ENCODE peak calls at places on chromosome 7, in seven cellular contexts. One of them, this sample, is unnamed.

GRCh38 chr7:100430450-100431285 is 1.0 kb downstream of the MEPCE start:
- DNase-seq in epithelial cell of esophagus: no peak
- DNase-seq in H7: peak; percentile 66
- DNase-seq in bronchial epithelial cell: no peak
- DNase-seq in esophagus squamous epithelium: no peak
- DNase-seq in astrocyte of the spinal cord: no peak
- DNase-seq in transverse colon: peak; percentile 29
- DNase-seq in this sample: no peak

GRCh38 chr7:39338716-39339115 is 227.5 kb upstream of the YAE1 start:
- DNase-seq in H7: no peak
- DNase-seq in epithelial cell of esophagus: no peak
- DNase-seq in transverse colon: no peak
- DNase-seq in astrocyte of the spinal cord: no peak
- DNase-seq in bronchial epithelial cell: no peak
- DNase-seq in esophagus squamous epithelium: no peak
- DNase-seq in this sample: no peak

GRCh38 chr7:103540986-103541385 is 95.0 kb upstream of the SLC26A5 start:
- DNase-seq in epithelial cell of esophagus: no peak
- DNase-seq in esophagus squamous epithelium: no peak
- DNase-seq in H7: no peak
- DNase-seq in bronchial epithelial cell: no peak
- DNase-seq in transverse colon: no peak
- DNase-seq in astrocyte of the spinal cord: peak; percentile 5
- DNase-seq in this sample: peak; percentile 71

GRCh38 chr7:144452064-144452463 is 48.6 kb upstream of the NOBOX start:
- DNase-seq in bronchial epithelial cell: no peak
- DNase-seq in astrocyte of the spinal cord: no peak
- DNase-seq in epithelial cell of esophagus: peak; percentile 18
- DNase-seq in esophagus squamous epithelium: no peak
- DNase-seq in H7: no peak
- DNase-seq in transverse colon: no peak
- DNase-seq in this sample: no peak

GRCh38 chr7:45912972-45913371 is 8.1 kb downstream of the IGFBP3 start:
- DNase-seq in esophagus squamous epithelium: no peak
- DNase-seq in bronchial epithelial cell: no peak
- DNase-seq in H7: no peak
- DNase-seq in transverse colon: no peak
- DNase-seq in astrocyte of the spinal cord: no peak
- DNase-seq in epithelial cell of esophagus: no peak
- DNase-seq in this sample: no peak

GRCh38 chr7:157302314-157302711 is 34.5 kb upstream of the DNAJB6 start:
- DNase-seq in bronchial epithelial cell: peak; percentile 83
- DNase-seq in esophagus squamous epithelium: peak; percentile 58
- DNase-seq in transverse colon: peak; percentile 67
- DNase-seq in H7: peak; percentile 39
- DNase-seq in astrocyte of the spinal cord: peak; percentile 24
- DNase-seq in epithelial cell of esophagus: peak; percentile 82
- DNase-seq in this sample: peak; percentile 34

GRCh38 chr7:19707240-19707639 is 1.6 kb downstream of the POLR1F start:
- DNase-seq in H7: no peak
- DNase-seq in epithelial cell of esophagus: peak; percentile 14
- DNase-seq in transverse colon: no peak
- DNase-seq in esophagus squamous epithelium: no peak
- DNase-seq in astrocyte of the spinal cord: peak; percentile 27
- DNase-seq in bronchial epithelial cell: no peak
- DNase-seq in this sample: no peak

GRCh38 chr7:149238051-149238450 is 1.4 kb upstream of the ZNF212 start:
- DNase-seq in transverse colon: no peak
- DNase-seq in astrocyte of the spinal cord: no peak
- DNase-seq in bronchial epithelial cell: peak; percentile 91
- DNase-seq in epithelial cell of esophagus: peak; percentile 84
- DNase-seq in H7: no peak
- DNase-seq in esophagus squamous epithelium: no peak
- DNase-seq in this sample: no peak

GRCh38 chr7:142568430-142569097 is 180.7 kb upstream of the PRSS1 start:
- DNase-seq in bronchial epithelial cell: peak; percentile 84
- DNase-seq in transverse colon: no peak
- DNase-seq in H7: no peak
- DNase-seq in epithelial cell of esophagus: peak; percentile 70
- DNase-seq in astrocyte of the spinal cord: peak; percentile 90
- DNase-seq in esophagus squamous epithelium: no peak
- DNase-seq in this sample: no peak

GRCh38 chr7:66950763-66951162 is 29.7 kb downstream of the TMEM248 start:
- DNase-seq in transverse colon: no peak
- DNase-seq in epithelial cell of esophagus: peak; percentile 15
- DNase-seq in astrocyte of the spinal cord: peak; percentile 17
- DNase-seq in esophagus squamous epithelium: no peak
- DNase-seq in bronchial epithelial cell: no peak
- DNase-seq in H7: no peak
- DNase-seq in this sample: no peak

GRCh38 chr7:108249458-108249857 is 119.3 kb upstream of the LAMB4 start:
- DNase-seq in epithelial cell of esophagus: no peak
- DNase-seq in transverse colon: no peak
- DNase-seq in H7: no peak
- DNase-seq in esophagus squamous epithelium: no peak
- DNase-seq in astrocyte of the spinal cord: no peak
- DNase-seq in bronchial epithelial cell: no peak
- DNase-seq in this sample: no peak

GRCh38 chr7:104946338-104946737 is 67.7 kb upstream of the KMT2E start:
- DNase-seq in astrocyte of the spinal cord: no peak
- DNase-seq in transverse colon: no peak
- DNase-seq in H7: no peak
- DNase-seq in bronchial epithelial cell: peak; percentile 80
- DNase-seq in esophagus squamous epithelium: no peak
- DNase-seq in epithelial cell of esophagus: peak; percentile 49
- DNase-seq in this sample: no peak

GRCh38 chr7:116863168-116863670 is 832 bp downstream of the CAPZA2 start:
- DNase-seq in bronchial epithelial cell: no peak
- DNase-seq in transverse colon: peak; percentile 23
- DNase-seq in esophagus squamous epithelium: no peak
- DNase-seq in epithelial cell of esophagus: peak; percentile 11
- DNase-seq in H7: peak; percentile 62
- DNase-seq in astrocyte of the spinal cord: peak; percentile 46
- DNase-seq in this sample: peak; percentile 31

GRCh38 chr7:43431020-43431595 is 151.8 kb upstream of the STK17A start:
- DNase-seq in H7: no peak
- DNase-seq in astrocyte of the spinal cord: peak; percentile 15
- DNase-seq in epithelial cell of esophagus: no peak
- DNase-seq in bronchial epithelial cell: no peak
- DNase-seq in transverse colon: no peak
- DNase-seq in esophagus squamous epithelium: no peak
- DNase-seq in this sample: no peak

GRCh38 chr7:71633571-71634008 is 501.6 kb downstream of the GALNT17 start:
- DNase-seq in bronchial epithelial cell: peak; percentile 70
- DNase-seq in astrocyte of the spinal cord: peak; percentile 93
- DNase-seq in esophagus squamous epithelium: no peak
- DNase-seq in H7: peak; percentile 47
- DNase-seq in transverse colon: no peak
- DNase-seq in epithelial cell of esophagus: peak; percentile 46
- DNase-seq in this sample: no peak

GRCh38 chr7:158315881-158316280 is 271.7 kb downstream of the PTPRN2 start:
- DNase-seq in epithelial cell of esophagus: no peak
- DNase-seq in bronchial epithelial cell: no peak
- DNase-seq in esophagus squamous epithelium: no peak
- DNase-seq in transverse colon: no peak
- DNase-seq in astrocyte of the spinal cord: no peak
- DNase-seq in H7: peak; percentile 39
- DNase-seq in this sample: no peak

GRCh38 chr7:158316466-158317031 is 271.1 kb downstream of the PTPRN2 start:
- DNase-seq in bronchial epithelial cell: no peak
- DNase-seq in H7: peak; percentile 77
- DNase-seq in astrocyte of the spinal cord: no peak
- DNase-seq in esophagus squamous epithelium: no peak
- DNase-seq in epithelial cell of esophagus: no peak
- DNase-seq in transverse colon: no peak
- DNase-seq in this sample: no peak

GRCh38 chr7:158315326-158315725 is 272.3 kb downstream of the PTPRN2 start:
- DNase-seq in epithelial cell of esophagus: no peak
- DNase-seq in transverse colon: no peak
- DNase-seq in bronchial epithelial cell: no peak
- DNase-seq in H7: no peak
- DNase-seq in astrocyte of the spinal cord: no peak
- DNase-seq in esophagus squamous epithelium: no peak
- DNase-seq in this sample: no peak

GRCh38 chr7:158318511-158318913 is 269.1 kb downstream of the PTPRN2 start:
- DNase-seq in H7: peak; percentile 91
- DNase-seq in astrocyte of the spinal cord: no peak
- DNase-seq in transverse colon: no peak
- DNase-seq in esophagus squamous epithelium: no peak
- DNase-seq in epithelial cell of esophagus: no peak
- DNase-seq in bronchial epithelial cell: no peak
- DNase-seq in this sample: no peak

DNA sequence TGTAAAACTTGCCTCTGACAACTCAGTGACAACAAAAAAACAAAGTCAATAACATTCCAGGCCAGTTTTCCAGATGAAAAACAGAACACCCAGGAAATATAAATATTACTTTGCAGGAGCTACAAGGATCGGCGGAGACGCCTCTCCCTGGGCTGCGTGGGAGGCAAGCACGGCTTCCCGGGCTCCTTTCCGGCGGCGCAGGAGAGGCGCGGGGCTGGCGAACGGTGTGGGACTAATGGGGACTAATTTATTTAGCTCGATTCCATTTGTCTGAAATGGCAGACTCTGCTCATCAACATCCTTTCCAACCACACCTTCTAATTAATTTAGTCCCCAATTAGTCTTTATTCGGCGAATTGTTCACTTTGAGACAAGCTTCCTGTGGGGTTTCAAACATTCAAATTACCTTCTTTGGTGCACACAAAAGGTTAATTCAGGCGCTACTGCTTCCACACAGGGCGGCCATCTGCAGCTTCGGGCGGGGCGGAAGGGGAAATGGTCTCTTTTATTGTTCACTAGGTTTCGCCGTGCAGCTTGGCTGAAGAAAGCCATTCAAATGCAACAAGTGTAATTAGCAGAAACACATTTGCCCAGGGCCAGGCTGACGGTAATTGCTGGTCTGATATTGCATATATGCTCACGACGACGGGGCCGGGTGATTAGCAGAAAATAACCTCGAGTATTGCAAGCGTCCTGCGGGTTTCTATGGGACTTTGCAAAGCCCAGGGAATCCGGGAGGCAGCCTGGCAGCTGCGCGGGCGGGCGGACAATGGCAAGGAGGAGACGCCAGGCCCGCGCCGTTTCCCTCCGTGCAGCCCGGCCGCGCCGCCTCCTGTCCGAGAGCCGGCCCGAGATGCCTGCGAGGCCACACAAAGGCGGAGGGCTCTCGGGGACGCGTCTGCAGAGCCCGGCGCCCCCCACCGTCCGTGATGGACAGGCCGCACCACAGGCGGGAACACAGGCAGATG is 270.1 kb downstream of the PTPRN2 start:
- DNase-seq in epithelial cell of esophagus: no peak
- DNase-seq in esophagus squamous epithelium: no peak
- DNase-seq in H7: peak; percentile 94
- DNase-seq in transverse colon: no peak
- DNase-seq in astrocyte of the spinal cord: no peak
- DNase-seq in bronchial epithelial cell: no peak
- DNase-seq in this sample: no peak
- H3K4me3 ChIP-seq in epithelial cell of esophagus: no peak overlapping the region
- H3K4me3 ChIP-seq in esophagus squamous epithelium: no peak overlapping the region
- H3K4me3 ChIP-seq in H7: peak overlapping the region; percentile 3
- H3K4me3 ChIP-seq in transverse colon: no peak overlapping the region
- H3K4me3 ChIP-seq in astrocyte of the spinal cord: no peak overlapping the region
- H3K4me3 ChIP-seq in bronchial epithelial cell: no peak overlapping the region
- H3K4me3 ChIP-seq in this sample: no peak overlapping the region

GRCh38 chr7:126450269-126450671 is 802.5 kb downstream of the GRM8 start:
- DNase-seq in H7: no peak
- DNase-seq in bronchial epithelial cell: no peak
- DNase-seq in transverse colon: no peak
- DNase-seq in astrocyte of the spinal cord: no peak
- DNase-seq in epithelial cell of esophagus: no peak
- DNase-seq in esophagus squamous epithelium: no peak
- DNase-seq in this sample: no peak
- H3K4me3 ChIP-seq in H7: no peak overlapping the region
- H3K4me3 ChIP-seq in bronchial epithelial cell: no peak overlapping the region
- H3K4me3 ChIP-seq in transverse colon: no peak overlapping the region
- H3K4me3 ChIP-seq in astrocyte of the spinal cord: no peak overlapping the region
- H3K4me3 ChIP-seq in epithelial cell of esophagus: no peak overlapping the region
- H3K4me3 ChIP-seq in esophagus squamous epithelium: no peak overlapping the region
- H3K4me3 ChIP-seq in this sample: no peak overlapping the region

DNA sequence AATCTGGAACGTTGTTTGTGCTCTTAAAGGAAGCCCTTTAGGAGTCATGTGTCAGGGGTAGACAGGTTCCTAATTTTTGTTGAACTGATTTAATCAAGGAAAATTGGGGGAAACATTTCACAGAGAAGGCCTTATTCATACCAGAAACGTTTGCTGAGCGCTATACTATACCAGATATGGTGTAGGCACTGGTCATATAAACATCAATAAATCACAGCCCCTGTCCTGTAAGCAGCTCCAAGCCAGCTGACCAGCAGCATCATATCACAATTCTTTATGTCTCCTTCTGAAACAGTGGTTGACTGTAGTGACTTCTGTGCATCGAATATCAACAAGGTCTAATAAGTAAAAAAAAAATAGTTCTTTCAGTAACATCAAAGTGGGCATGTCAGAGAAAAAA is 1.1 kb downstream of the TMEM178B start:
- DNase-seq in bronchial epithelial cell: no peak
- DNase-seq in transverse colon: no peak
- DNase-seq in esophagus squamous epithelium: no peak
- DNase-seq in astrocyte of the spinal cord: no peak
- DNase-seq in H7: no peak
- DNase-seq in epithelial cell of esophagus: no peak
- DNase-seq in this sample: no peak
- H3K4me3 ChIP-seq in bronchial epithelial cell: no peak overlapping the region
- H3K4me3 ChIP-seq in transverse colon: peak overlapping the region; percentile 49
- H3K4me3 ChIP-seq in esophagus squamous epithelium: no peak overlapping the region
- H3K4me3 ChIP-seq in astrocyte of the spinal cord: no peak overlapping the region
- H3K4me3 ChIP-seq in H7: peak overlapping the region; percentile 71
- H3K4me3 ChIP-seq in epithelial cell of esophagus: no peak overlapping the region
- H3K4me3 ChIP-seq in this sample: no peak overlapping the region

DNA sequence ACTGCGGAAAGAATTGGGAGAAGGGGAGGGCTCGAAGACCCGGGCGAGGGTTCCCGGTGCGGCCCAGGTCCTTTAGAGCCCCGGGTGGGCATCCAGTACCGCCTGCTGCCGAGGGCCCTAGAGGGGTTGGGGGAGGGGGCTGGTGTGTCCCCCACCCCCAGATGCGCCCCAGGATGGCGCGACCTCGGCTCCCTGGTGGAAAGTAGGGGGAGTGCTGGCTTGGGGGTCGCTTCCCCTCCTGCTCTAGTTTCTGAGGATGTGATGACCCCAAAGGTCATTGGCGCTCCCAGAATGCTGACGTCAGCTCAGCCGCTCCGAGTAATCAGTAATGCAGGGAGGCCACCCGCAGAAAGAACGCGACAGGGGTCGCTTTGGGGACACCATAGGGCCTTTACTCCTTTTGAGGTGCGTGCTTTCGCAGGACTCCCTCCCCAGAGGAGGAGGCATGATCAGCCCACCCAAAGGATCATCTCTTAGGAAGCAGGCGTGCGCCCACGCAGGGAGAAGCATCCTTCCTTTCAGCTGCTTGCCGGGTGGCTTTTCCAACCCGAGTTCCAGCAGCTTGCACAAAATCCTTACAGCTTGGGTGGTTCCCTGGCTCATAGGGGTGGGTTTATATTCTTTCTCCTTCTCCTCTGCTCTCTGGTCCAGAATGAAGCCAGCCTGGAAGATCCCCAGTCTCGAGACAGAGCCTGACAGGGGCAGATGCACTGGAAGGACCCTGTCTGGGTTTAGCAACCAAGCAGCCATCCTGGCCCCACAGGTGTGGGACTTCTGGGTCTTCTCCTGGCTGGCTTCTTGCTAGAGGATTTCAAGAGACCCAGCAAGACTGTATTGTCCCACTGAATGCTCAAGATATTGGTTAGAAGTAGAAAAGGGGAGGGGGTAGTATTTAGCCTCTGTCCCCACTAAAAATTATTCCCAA is 1.3 kb upstream of the PRKAG2 start:
- DNase-seq in astrocyte of the spinal cord: no peak
- DNase-seq in esophagus squamous epithelium: no peak
- DNase-seq in epithelial cell of esophagus: no peak
- DNase-seq in transverse colon: peak; percentile 35
- DNase-seq in H7: peak; percentile 70
- DNase-seq in bronchial epithelial cell: no peak
- DNase-seq in this sample: no peak
- H3K4me3 ChIP-seq in astrocyte of the spinal cord: no peak overlapping the region
- H3K4me3 ChIP-seq in esophagus squamous epithelium: peak overlapping the region; percentile 74
- H3K4me3 ChIP-seq in epithelial cell of esophagus: no peak overlapping the region
- H3K4me3 ChIP-seq in transverse colon: peak overlapping the region; percentile 92
- H3K4me3 ChIP-seq in H7: peak overlapping the region; percentile 74
- H3K4me3 ChIP-seq in bronchial epithelial cell: peak overlapping the region; percentile 47
- H3K4me3 ChIP-seq in this sample: peak overlapping the region; percentile 61

This sample was measured in body of pancreas.